ENCODE peak calls at places on chromosomes 3 and 15, in four cellular contexts. L is K562, R is HepG2, S is H1. Y is an unnamed sample.

GRCh38 chr3:124770341-124771082 is 40.3 kb downstream of the UMPS start:
- DNase-seq in L (no peak), R (no peak), S (no peak), Y (no peak)

GRCh38 chr3:60970850-60971249 is 280.4 kb downstream of the FHIT start:
- DNase-seq in L (no peak), R (no peak), S (no peak), Y (no peak)

GRCh38 chr15:57476533-57476975 is 100.2 kb downstream of the CGNL1 start:
- DNase-seq in L (no peak), R (peak; percentile 21), S (no peak), Y (no peak)

GRCh38 chr3:160055659-160056058 is 67.0 kb downstream of the IL12A start:
- DNase-seq in L (no peak), R (no peak), S (no peak), Y (no peak)

GRCh38 chr3:14371573-14372474 is 30.6 kb upstream of the SLC6A6 start:
- DNase-seq in L (peak; percentile 93), R (peak; percentile 76), S (no peak), Y (peak; percentile 88)

GRCh38 chr15:64522226-64522823 is 61.9 kb downstream of the ZNF609 start:
- DNase-seq in L (no peak), R (no peak), S (no peak), Y (no peak)

GRCh38 chr15:20355256-20355868 is 186.2 kb downstream of the GOLGA6L6 start:
- DNase-seq in L (peak; percentile 24), R (no peak), S (no peak), Y (no peak)

GRCh38 chr3:37963635-37964034 is 27.0 kb upstream of the VILL start:
- DNase-seq in L (no peak), R (no peak), S (no peak), Y (no peak)

GRCh38 chr3:7518471-7518870 is 657.6 kb downstream of the GRM7 start:
- DNase-seq in L (no peak), R (no peak), S (no peak), Y (no peak)

GRCh38 chr3:48013288-48013980 is 2.8 kb downstream of the MAP4 start:
- DNase-seq in L (peak; percentile 44), R (peak; percentile 82), S (no peak), Y (peak; percentile 38)

GRCh38 chr3:128698211-128699011 is 27.6 kb upstream of the RAB7A start:
- DNase-seq in L (no peak), R (no peak), S (no peak), Y (no peak)

GRCh38 chr3:176087066-176087697 is 1110.1 kb downstream of the TBL1XR1 start:
- DNase-seq in L (no peak), R (no peak), S (no peak), Y (no peak)

GRCh38 chr3:11211531-11212300 is 57.4 kb downstream of the HRH1 start:
- DNase-seq in L (no peak), R (no peak), S (no peak), Y (no peak)
- H3K4me3 ChIP-seq in L (no peak overlapping the region), R (no peak overlapping the region), S (no peak overlapping the region), Y (no peak overlapping the region)

GRCh38 chr15:93803406-93803805 is 428.0 kb upstream of the MCTP2 start:
- DNase-seq in L (no peak), R (no peak), S (no peak), Y (no peak)

GRCh38 chr15:93801206-93801605 is 430.2 kb upstream of the MCTP2 start:
- DNase-seq in L (no peak), R (no peak), S (no peak), Y (no peak)

GRCh38 chr15:93800805-93801204 is 430.6 kb upstream of the MCTP2 start:
- DNase-seq in L (no peak), R (no peak), S (no peak), Y (no peak)
- TF ChIP-seq ATF3 in L (no peak), R (no peak), S (no peak), Y (no peak)

GRCh38 chr3:63977893-63978292 is 45.4 kb downstream of the PSMD6 start:
- DNase-seq in L (no peak), R (no peak), S (no peak), Y (no peak)
- H3K4me2 ChIP-seq in L (no peak overlapping the region), R (no peak overlapping the region), S (no peak overlapping the region), Y (no peak overlapping the region)

GRCh38 chr3:49276475-49277356 is at the start of gene C3orf62:
- DNase-seq in L (no peak), R (no peak), S (peak; percentile 34), Y (no peak)
- H3K4me3 ChIP-seq in L (no peak within 1 kb of the TSS), R (no peak within 1 kb of the TSS), S (peak within 1 kb of the TSS; percentile 40), Y (no peak within 1 kb of the TSS)

DNA sequence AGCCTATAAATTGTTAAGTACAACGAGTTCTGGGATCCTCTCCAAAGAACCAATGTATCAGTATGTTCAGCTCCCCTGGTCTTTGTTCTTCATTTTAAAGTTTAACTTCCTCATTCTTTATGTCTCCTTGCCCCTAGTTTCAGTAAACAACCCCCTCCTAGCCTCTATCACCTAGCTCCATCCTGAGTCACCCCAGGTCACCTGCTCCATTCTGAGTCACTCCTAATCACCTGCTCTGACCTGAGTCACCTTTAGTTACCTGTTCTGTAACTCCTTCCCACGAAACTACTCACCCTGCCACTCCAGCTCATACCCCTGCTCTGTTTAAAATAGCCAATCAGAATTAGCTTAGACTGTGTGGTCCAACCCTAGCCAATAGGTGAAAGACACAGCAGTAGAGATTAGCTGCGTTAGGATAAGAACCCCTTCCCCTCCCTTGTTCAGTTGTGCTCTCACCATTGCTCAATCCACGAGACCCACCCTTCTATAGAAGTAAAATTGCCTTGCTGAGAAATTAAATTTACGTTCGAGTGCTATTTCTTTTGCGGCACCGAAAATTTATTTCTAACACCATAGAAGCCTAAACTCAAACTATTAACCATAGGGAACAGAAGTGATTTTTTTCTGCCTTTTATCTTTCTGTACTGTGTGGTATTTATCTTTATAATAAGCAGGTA is 245.0 kb upstream of the ADAMTS9 start:
- DNase-seq in L (no peak), R (no peak), S (no peak), Y (no peak)
- TF ChIP-seq ATF3 in L (no peak), R (no peak), S (no peak), Y (no peak)

DNA sequence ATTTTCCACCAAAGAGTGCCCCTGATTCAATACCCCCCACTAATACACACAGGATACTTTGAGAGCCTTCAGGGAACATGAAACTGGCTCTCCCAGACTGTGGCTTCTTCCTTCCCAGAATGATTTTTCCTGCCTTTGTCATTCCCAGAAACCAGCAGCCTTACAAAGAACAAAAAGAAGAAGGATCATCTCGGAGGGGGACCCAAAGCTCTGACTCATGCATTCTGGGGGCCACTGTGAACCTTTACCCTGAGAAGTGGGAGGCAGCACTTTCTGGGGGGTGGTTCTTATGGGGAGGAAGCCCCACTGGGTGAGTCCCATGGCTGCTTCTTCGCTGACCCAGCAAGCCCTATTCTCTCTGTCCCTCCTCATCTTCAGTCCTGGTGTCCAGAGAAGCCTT is 44.7 kb upstream of the RAD18 start:
- DNase-seq in L (no peak), R (no peak), S (no peak), Y (no peak)
- H3K4me2 ChIP-seq in L (no peak overlapping the region), R (no peak overlapping the region), S (peak overlapping the region; percentile 10), Y (no peak overlapping the region)

GRCh38 chr3:100602506-100603444 is 6.6 kb upstream of the ADGRG7 start:
- DNase-seq in L (no peak), R (peak; percentile 73), S (no peak), Y (peak; percentile 12)
- H3K4me3 ChIP-seq in L (no peak overlapping the region), R (peak overlapping the region; percentile 32), S (no peak overlapping the region), Y (no peak overlapping the region)